ENCODE peak calls at places on chromosomes 6 and 20, in six cellular contexts. U is GM13976; A is AG10803; Y is occipital lobe; K is activated T-helper 2 cell treated with anti-CD3 and anti-CD28 coated beads, Interferon-gamma antibody, Interleukin-2, Interleukin-4, amounts not matched to agents 10 μg/mL and 5 μg/mL and 100 μg/mL, durations not matched to agents 14 hours and 24 hours and 36 hours; F is stimulated activated naive B cell treated with anti-CD40 and anti-IgM and Interleukin-4, amounts not matched to agents 10 μg/mL and 1 μg/mL and 100 μg/mL, for 72 hours. I is an unnamed sample.

GRCh38 chr6:80454197-80454596 is 347.7 kb downstream of the BCKDHB start:
- DNase-seq in U (peak; percentile 7), A (peak; percentile 98), Y (no peak), K (no peak), F (peak; percentile 39), I (no peak)

GRCh38 chr20:44643596-44644383 is 7.7 kb downstream of the ADA start:
- DNase-seq in U (no peak), A (peak; percentile 79), Y (no peak), K (peak; percentile 35), F (no peak), I (no peak)

GRCh38 chr20:41360831-41361756 is 5.5 kb downstream of the EMILIN3 start:
- DNase-seq in U (no peak), A (no peak), Y (no peak), K (no peak), F (no peak), I (no peak)

GRCh38 chr20:9615766-9616454 is 101.5 kb downstream of the LAMP5 start:
- DNase-seq in U (peak; percentile 51), A (no peak), Y (no peak), K (no peak), F (peak; percentile 17), I (no peak)

GRCh38 chr20:24662286-24662685 is 192.9 kb downstream of the SYNDIG1 start:
- DNase-seq in U (no peak), A (no peak), Y (no peak), K (no peak), F (no peak), I (no peak)

GRCh38 chr6:37145443-37145842 is 24.5 kb upstream of the PIM1 start:
- DNase-seq in U (no peak), A (no peak), Y (no peak), K (no peak), F (no peak), I (no peak)

GRCh38 chr6:142885182-142885867 is 59.7 kb downstream of the HIVEP2 start:
- DNase-seq in U (peak; percentile 32), A (peak; percentile 93), Y (peak; percentile 28), K (peak; percentile 26), F (peak; percentile 59), I (no peak)

GRCh38 chr6:20377623-20378265 is 23.9 kb upstream of the E2F3 start:
- DNase-seq in U (no peak), A (peak; percentile 91), Y (no peak), K (no peak), F (no peak), I (no peak)

GRCh38 chr6:45115696-45116095 is 212.4 kb upstream of the RUNX2 start:
- DNase-seq in U (no peak), A (peak; percentile 57), Y (no peak), K (no peak), F (no peak), I (no peak)

GRCh38 chr20:64144144-64144912 is 19.9 kb upstream of the MYT1 start:
- DNase-seq in U (no peak), A (no peak), Y (no peak), K (no peak), F (no peak), I (no peak)

GRCh38 chr6:22980446-22980845 is 411.1 kb downstream of the HDGFL1 start:
- DNase-seq in U (no peak), A (peak; percentile 11), Y (no peak), K (no peak), F (no peak), I (no peak)

GRCh38 chr6:51541847-51542246 is 545.6 kb downstream of the PKHD1 start:
- DNase-seq in U (no peak), A (no peak), Y (no peak), K (no peak), F (no peak), I (no peak)

GRCh38 chr20:51831891-51832675 is 29.8 kb upstream of the SALL4 start:
- DNase-seq in U (no peak), A (peak; percentile 80), Y (no peak), K (no peak), F (no peak), I (no peak)

GRCh38 chr6:33696538-33697518 is 14.7 kb downstream of the UQCC2 start:
- DNase-seq in U (peak; percentile 70), A (peak; percentile 33), Y (no peak), K (no peak), F (peak; percentile 43), I (no peak)

GRCh38 chr6:140980265-140980887 is 1152.3 kb upstream of the GJE1 start:
- DNase-seq in U (no peak), A (peak; percentile 19), Y (no peak), K (no peak), F (no peak), I (no peak)

GRCh38 chr6:30819287-30819917 is 64.9 kb upstream of the DDR1 start:
- DNase-seq in U (no peak), A (peak; percentile 40), Y (no peak), K (no peak), F (no peak), I (no peak)

GRCh38 chr6:135087803-135088202 is 33.2 kb upstream of the HBS1L start:
- DNase-seq in U (no peak), A (no peak), Y (no peak), K (peak; percentile 53), F (no peak), I (no peak)

GRCh38 chr6:9957330-9957729 is 457.5 kb downstream of the TFAP2A start:
- DNase-seq in U (no peak), A (no peak), Y (no peak), K (no peak), F (no peak), I (no peak)

GRCh38 chr6:138857792-138858191 is 61.9 kb downstream of the ECT2L start:
- DNase-seq in U (no peak), A (no peak), Y (no peak), K (no peak), F (no peak), I (no peak)

GRCh38 chr20:58875541-58876134 is 23.1 kb downstream of the GNAS start:
- DNase-seq in U (no peak), A (no peak), Y (no peak), K (no peak), F (no peak), I (no peak)

GRCh38 chr20:36538026-36538764 is 3.1 kb upstream of the MYL9 start:
- DNase-seq in U (no peak), A (no peak), Y (no peak), K (no peak), F (no peak), I (no peak)

GRCh38 chr20:41447026-41447425 is 80.4 kb upstream of the EMILIN3 start:
- DNase-seq in U (no peak), A (no peak), Y (no peak), K (no peak), F (no peak), I (no peak)

GRCh38 chr6:43648248-43648647 is 3.4 kb downstream of the RSPH9 start:
- DNase-seq in U (no peak), A (no peak), Y (no peak), K (no peak), F (no peak), I (no peak)

I was measured in hypothalamus.